ENCODE peak calls at places on chromosomes 4 and X, in four cellular contexts. One of them, this sample, is unnamed.
A peak's percentile ranks its signal among the peaks of the same experiment; 100 is the strongest.

GRCh38 chrX:17719651-17720050 is 17.6 kb upstream of the SCML1 start:
- DNase-seq in breast epithelium: no peak
- DNase-seq in MCF 10A: no peak
- DNase-seq in fibroblast of the aortic adventitia: no peak
- DNase-seq in this sample: no peak

GRCh38 chrX:3231766-3232165 is 114.7 kb downstream of the MXRA5 start:
- DNase-seq in breast epithelium: no peak
- DNase-seq in fibroblast of the aortic adventitia: peak; percentile 9
- DNase-seq in MCF 10A: no peak
- DNase-seq in this sample: no peak

GRCh38 chr4:151139814-151140213 is 40.4 kb downstream of the RPS3A start:
- DNase-seq in breast epithelium: no peak
- DNase-seq in fibroblast of the aortic adventitia: no peak
- DNase-seq in MCF 10A: no peak
- DNase-seq in this sample: no peak

GRCh38 chrX:30910124-30910860 is 21.2 kb upstream of the TAB3 start:
- DNase-seq in breast epithelium: no peak
- DNase-seq in fibroblast of the aortic adventitia: peak; percentile 10
- DNase-seq in MCF 10A: no peak
- DNase-seq in this sample: no peak

GRCh38 chrX:102651242-102651967 is at the start of gene GPRASP1:
- DNase-seq in breast epithelium: peak; percentile 53
- DNase-seq in MCF 10A: no peak
- DNase-seq in fibroblast of the aortic adventitia: peak; percentile 13
- DNase-seq in this sample: peak; percentile 67

GRCh38 chrX:41909068-41909467 is 14.3 kb downstream of the CASK start:
- DNase-seq in breast epithelium: no peak
- DNase-seq in MCF 10A: no peak
- DNase-seq in fibroblast of the aortic adventitia: no peak
- DNase-seq in this sample: no peak

GRCh38 chrX:47497274-47497673 is 14.3 kb upstream of the ZNF41 start:
- DNase-seq in fibroblast of the aortic adventitia: peak; percentile 66
- DNase-seq in MCF 10A: peak; percentile 41
- DNase-seq in breast epithelium: no peak
- DNase-seq in this sample: no peak

GRCh38 chr4:6576512-6576911 is 1.5 kb downstream of the MAN2B2 start:
- DNase-seq in fibroblast of the aortic adventitia: no peak
- DNase-seq in breast epithelium: peak; percentile 75
- DNase-seq in MCF 10A: no peak
- DNase-seq in this sample: no peak

GRCh38 chr4:120812216-120812615 is 110.3 kb downstream of the PRDM5 start:
- DNase-seq in MCF 10A: no peak
- DNase-seq in fibroblast of the aortic adventitia: no peak
- DNase-seq in breast epithelium: no peak
- DNase-seq in this sample: no peak

GRCh38 chrX:73765776-73766465 is 202.9 kb downstream of the CHIC1 start:
- DNase-seq in fibroblast of the aortic adventitia: no peak
- DNase-seq in breast epithelium: no peak
- DNase-seq in MCF 10A: peak; percentile 16
- DNase-seq in this sample: no peak

GRCh38 chr4:133000012-133000411 is 149.1 kb upstream of the PCDH10 start:
- DNase-seq in breast epithelium: no peak
- DNase-seq in MCF 10A: no peak
- DNase-seq in fibroblast of the aortic adventitia: peak; percentile 5
- DNase-seq in this sample: no peak

GRCh38 chrX:8848921-8849320 is 47.7 kb upstream of the FAM9A start:
- DNase-seq in breast epithelium: no peak
- DNase-seq in fibroblast of the aortic adventitia: peak; percentile 20
- DNase-seq in MCF 10A: no peak
- DNase-seq in this sample: no peak

GRCh38 chrX:38811515-38812239 is 10.4 kb downstream of the MID1IP1 start:
- DNase-seq in fibroblast of the aortic adventitia: no peak
- DNase-seq in breast epithelium: no peak
- DNase-seq in MCF 10A: no peak
- DNase-seq in this sample: no peak

GRCh38 chr4:72340803-72341431 is 228.1 kb downstream of the ADAMTS3 start:
- DNase-seq in MCF 10A: peak; percentile 11
- DNase-seq in breast epithelium: no peak
- DNase-seq in fibroblast of the aortic adventitia: peak; percentile 21
- DNase-seq in this sample: no peak

GRCh38 chr4:136637071-136637777 is 895.1 kb downstream of the PCDH18 start:
- DNase-seq in breast epithelium: no peak
- DNase-seq in fibroblast of the aortic adventitia: peak; percentile 6
- DNase-seq in MCF 10A: peak; percentile 42
- DNase-seq in this sample: peak; percentile 69

GRCh38 chr4:56773346-56773745 is 48.2 kb downstream of the SPINK2 start:
- DNase-seq in fibroblast of the aortic adventitia: no peak
- DNase-seq in breast epithelium: no peak
- DNase-seq in MCF 10A: no peak
- DNase-seq in this sample: no peak

GRCh38 chr4:77454858-77455257 is 150.8 kb upstream of the CXCL13 start:
- DNase-seq in fibroblast of the aortic adventitia: peak; percentile 37
- DNase-seq in breast epithelium: no peak
- DNase-seq in MCF 10A: peak; percentile 24
- DNase-seq in this sample: no peak

GRCh38 chr4:25874641-25875040 is 11.9 kb upstream of the SEL1L3 start:
- DNase-seq in MCF 10A: no peak
- DNase-seq in fibroblast of the aortic adventitia: no peak
- DNase-seq in breast epithelium: no peak
- DNase-seq in this sample: no peak

GRCh38 chrX:31099536-31100090 is 27.8 kb upstream of the FTHL17 start:
- DNase-seq in breast epithelium: no peak
- DNase-seq in fibroblast of the aortic adventitia: no peak
- DNase-seq in MCF 10A: peak; percentile 25
- DNase-seq in this sample: no peak

GRCh38 chrX:39955621-39956020 is 142.1 kb downstream of the BCOR start:
- DNase-seq in fibroblast of the aortic adventitia: no peak
- DNase-seq in breast epithelium: no peak
- DNase-seq in MCF 10A: no peak
- DNase-seq in this sample: no peak

GRCh38 chr4:27318740-27319139 is 458.1 kb downstream of the STIM2 start:
- DNase-seq in fibroblast of the aortic adventitia: peak; percentile 69
- DNase-seq in breast epithelium: no peak
- DNase-seq in MCF 10A: peak; percentile 40
- DNase-seq in this sample: peak; percentile 39

GRCh38 chrX:128769511-128769910 is 717.3 kb upstream of the ACTRT1 start:
- DNase-seq in breast epithelium: no peak
- DNase-seq in MCF 10A: no peak
- DNase-seq in fibroblast of the aortic adventitia: no peak
- DNase-seq in this sample: no peak

GRCh38 chr4:138647433-138647832 is 368.1 kb upstream of the NOCT start:
- DNase-seq in MCF 10A: no peak
- DNase-seq in breast epithelium: no peak
- DNase-seq in fibroblast of the aortic adventitia: no peak
- DNase-seq in this sample: no peak

GRCh38 chr4:40160258-40160657 is 36.6 kb upstream of the RHOH start:
- DNase-seq in fibroblast of the aortic adventitia: no peak
- DNase-seq in MCF 10A: no peak
- DNase-seq in breast epithelium: no peak
- DNase-seq in this sample: no peak

GRCh38 chr4:92969650-92970370 is 666.0 kb downstream of the GRID2 start:
- DNase-seq in fibroblast of the aortic adventitia: peak; percentile 72
- DNase-seq in MCF 10A: peak; percentile 88
- DNase-seq in breast epithelium: no peak
- DNase-seq in this sample: no peak

GRCh38 chrX:134736351-134736750 is 78.1 kb upstream of the PLAC1 start:
- DNase-seq in MCF 10A: no peak
- DNase-seq in fibroblast of the aortic adventitia: no peak
- DNase-seq in breast epithelium: no peak
- DNase-seq in this sample: no peak

GRCh38 chrX:134738986-134739744 is 80.9 kb upstream of the PLAC1 start:
- DNase-seq in breast epithelium: no peak
- DNase-seq in MCF 10A: no peak
- DNase-seq in fibroblast of the aortic adventitia: no peak
- DNase-seq in this sample: no peak

GRCh38 chrX:134737721-134738369 is 79.6 kb upstream of the PLAC1 start:
- DNase-seq in MCF 10A: no peak
- DNase-seq in breast epithelium: no peak
- DNase-seq in fibroblast of the aortic adventitia: peak; percentile 22
- DNase-seq in this sample: no peak

GRCh38 chrX:134735015-134735414 is 76.7 kb upstream of the PLAC1 start:
- DNase-seq in fibroblast of the aortic adventitia: no peak
- DNase-seq in breast epithelium: no peak
- DNase-seq in MCF 10A: no peak
- DNase-seq in this sample: no peak

DNA sequence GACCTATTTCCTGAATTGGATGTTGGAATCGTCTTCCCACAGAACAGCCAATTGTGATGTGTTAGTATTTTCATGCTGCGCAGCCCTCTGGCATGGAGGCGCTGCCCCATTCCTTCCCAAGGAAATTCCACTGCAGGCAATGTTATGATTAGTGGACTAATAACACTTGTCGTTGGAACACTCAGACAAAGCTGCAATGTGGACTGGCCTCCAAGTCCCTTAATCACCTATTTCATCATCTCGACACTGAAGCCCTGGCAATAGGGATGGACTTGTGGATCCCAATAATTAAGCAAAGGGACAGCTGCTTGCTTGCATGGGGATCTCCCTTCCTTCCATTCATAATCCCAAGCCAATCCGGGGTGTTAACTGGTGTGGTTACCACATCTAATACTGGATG is 78.8 kb upstream of the PLAC1 start:
- DNase-seq in fibroblast of the aortic adventitia: peak; percentile 67
- DNase-seq in breast epithelium: no peak
- DNase-seq in MCF 10A: no peak
- DNase-seq in this sample: no peak
- TF ChIP-seq CTCF in fibroblast of the aortic adventitia: no peak
- TF ChIP-seq CTCF in breast epithelium: no peak
- TF ChIP-seq CTCF in MCF 10A: no peak
- TF ChIP-seq CTCF in this sample: no peak

DNA sequence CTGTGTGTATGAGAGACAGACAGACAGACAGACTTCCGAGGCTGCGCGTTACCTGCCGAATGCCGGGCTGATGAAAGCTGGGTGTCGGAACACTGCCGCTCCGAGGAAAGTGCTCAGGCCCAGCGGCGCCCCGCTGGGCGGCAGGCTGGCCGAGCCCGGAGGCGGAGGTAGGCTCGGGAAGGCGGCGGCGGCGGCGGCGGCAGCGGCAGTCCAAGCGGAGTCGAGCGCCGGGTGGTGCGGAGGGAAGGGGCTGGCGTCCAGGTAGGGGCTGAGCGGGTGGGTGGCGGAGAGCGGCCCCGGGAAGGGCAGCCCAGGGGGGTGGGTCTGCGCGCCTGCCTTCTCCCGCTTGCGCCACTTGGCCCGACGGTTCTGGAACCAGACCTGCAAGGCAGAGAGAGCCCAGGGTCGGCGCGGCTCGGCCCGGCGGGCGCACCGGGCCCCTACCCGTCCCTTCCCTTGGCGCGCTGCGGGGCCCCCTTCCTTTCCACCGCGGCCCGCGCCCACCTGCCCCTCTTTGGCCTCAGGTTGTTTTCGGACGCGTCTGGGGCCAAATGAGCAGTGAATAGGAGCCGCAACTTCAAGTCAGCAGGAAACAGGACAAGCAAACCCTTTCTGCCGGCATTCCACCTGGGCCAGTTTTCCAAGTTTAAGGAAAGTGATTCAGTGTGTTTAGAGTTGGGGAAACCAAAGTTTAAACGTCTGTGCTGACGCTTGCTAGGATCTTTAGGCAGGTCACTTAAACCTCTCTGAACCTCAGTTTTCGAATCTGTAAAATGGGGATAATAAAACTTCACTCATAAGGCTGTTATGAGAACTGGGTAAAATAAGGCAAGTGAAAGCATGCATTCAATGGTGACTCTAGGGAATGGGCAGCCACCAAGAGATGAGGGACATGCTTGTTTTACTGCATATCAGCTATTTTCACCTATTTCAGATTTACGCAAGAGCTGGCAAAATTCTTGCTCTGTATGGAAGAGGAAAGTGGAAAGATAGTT is 8.4 kb downstream of the ARX start:
- DNase-seq in fibroblast of the aortic adventitia: no peak
- DNase-seq in MCF 10A: no peak
- DNase-seq in breast epithelium: no peak
- DNase-seq in this sample: no peak
- TF ChIP-seq CTCF in fibroblast of the aortic adventitia: no peak
- TF ChIP-seq CTCF in MCF 10A: no peak
- TF ChIP-seq CTCF in breast epithelium: no peak
- TF ChIP-seq CTCF in this sample: no peak

GRCh38 chr4:162560073-162560472 is 396.3 kb upstream of the FSTL5 start:
- DNase-seq in fibroblast of the aortic adventitia: no peak
- DNase-seq in MCF 10A: peak; percentile 24
- DNase-seq in breast epithelium: no peak
- DNase-seq in this sample: no peak
- TF ChIP-seq CTCF in fibroblast of the aortic adventitia: no peak
- TF ChIP-seq CTCF in MCF 10A: no peak
- TF ChIP-seq CTCF in breast epithelium: no peak
- TF ChIP-seq CTCF in this sample: peak; percentile 27

GRCh38 chrX:139909716-139910115 is 23.1 kb downstream of the ATP11C start:
- DNase-seq in breast epithelium: no peak
- DNase-seq in MCF 10A: no peak
- DNase-seq in fibroblast of the aortic adventitia: no peak
- DNase-seq in this sample: no peak
- TF ChIP-seq CTCF in breast epithelium: no peak
- TF ChIP-seq CTCF in MCF 10A: no peak
- TF ChIP-seq CTCF in fibroblast of the aortic adventitia: no peak
- TF ChIP-seq CTCF in this sample: no peak

GRCh38 chr4:17785858-17786257 is 4.4 kb upstream of the FAM184B start:
- DNase-seq in fibroblast of the aortic adventitia: no peak
- DNase-seq in breast epithelium: no peak
- DNase-seq in MCF 10A: no peak
- DNase-seq in this sample: no peak
- TF ChIP-seq CTCF in fibroblast of the aortic adventitia: no peak
- TF ChIP-seq CTCF in breast epithelium: no peak
- TF ChIP-seq CTCF in MCF 10A: no peak
- TF ChIP-seq CTCF in this sample: no peak

DNA sequence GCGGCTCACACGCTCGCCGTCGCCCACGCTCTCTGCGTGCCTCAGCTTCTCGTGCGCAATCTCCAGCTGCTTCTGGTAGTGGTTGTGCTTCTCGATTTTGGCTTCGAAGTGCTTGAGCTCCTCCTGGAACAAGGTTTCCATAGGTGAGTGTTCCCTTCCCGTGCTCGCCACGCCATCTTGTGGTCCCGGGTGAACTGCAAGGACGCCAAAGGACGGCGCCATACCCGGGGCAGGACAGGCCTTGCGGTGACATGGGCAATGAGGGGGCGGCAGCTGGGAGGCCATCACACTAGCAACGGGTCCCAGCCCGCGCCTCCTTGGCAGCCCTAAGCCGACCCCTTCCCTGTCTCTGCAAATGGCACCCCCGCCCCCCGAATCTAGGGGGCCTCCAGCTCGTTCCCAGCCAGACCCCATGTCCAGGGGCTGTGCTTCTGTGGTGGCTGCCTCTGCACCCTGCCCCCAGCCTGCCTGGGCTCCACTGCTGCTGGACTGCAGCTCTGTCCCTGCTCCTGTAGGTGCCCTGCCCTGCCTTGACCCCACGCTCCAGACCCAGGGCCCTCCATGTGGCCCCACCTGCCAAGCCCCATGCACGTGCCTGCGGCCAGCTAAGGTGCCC is 17.3 kb downstream of the LRPAP1 start:
- DNase-seq in MCF 10A: no peak
- DNase-seq in fibroblast of the aortic adventitia: no peak
- DNase-seq in breast epithelium: no peak
- DNase-seq in this sample: peak; percentile 48
- TF ChIP-seq CTCF in MCF 10A: peak; percentile 12
- TF ChIP-seq CTCF in fibroblast of the aortic adventitia: peak; percentile 22
- TF ChIP-seq CTCF in breast epithelium: no peak
- TF ChIP-seq CTCF in this sample: peak; percentile 27